ENCODE peak calls at places on chromosomes 6 and 20, in six cellular contexts. D, U, W, H, T and G are unnamed samples.

GRCh38 chr20:9028419-9028818 is 40.5 kb upstream of the PLCB4 start:
- DNase-seq in D (no peak), U (no peak), W (no peak), H (no peak), T (no peak), G (no peak)

GRCh38 chr6:108168501-108168979 is 2.7 kb downstream of the NR2E1 start:
- DNase-seq in D (no peak), U (peak; percentile 71), W (no peak), H (no peak), T (peak; percentile 38), G (no peak)

GRCh38 chr20:44017211-44017610 is 102.6 kb downstream of the TOX2 start:
- DNase-seq in D (no peak), U (no peak), W (no peak), H (no peak), T (no peak), G (no peak)

GRCh38 chr6:83908813-83909212 is 49.3 kb downstream of the CYB5R4 start:
- DNase-seq in D (no peak), U (no peak), W (no peak), H (no peak), T (peak; percentile 80), G (no peak)

GRCh38 chr6:41187924-41188886 is 12.7 kb downstream of the TREML2 start:
- DNase-seq in D (no peak), U (no peak), W (no peak), H (no peak), T (no peak), G (no peak)

GRCh38 chr6:162200945-162201692 is 526.4 kb downstream of the PRKN start:
- DNase-seq in D (no peak), U (no peak), W (no peak), H (no peak), T (no peak), G (no peak)

GRCh38 chr6:76701610-76702009 is 629.1 kb upstream of the IMPG1 start:
- DNase-seq in D (no peak), U (no peak), W (no peak), H (no peak), T (no peak), G (no peak)

GRCh38 chr6:225907-226306 is 66.4 kb upstream of the DUSP22 start:
- DNase-seq in D (no peak), U (no peak), W (no peak), H (no peak), T (no peak), G (no peak)

GRCh38 chr6:6950373-6951145 is 157.2 kb upstream of the RREB1 start:
- DNase-seq in D (no peak), U (no peak), W (no peak), H (no peak), T (no peak), G (no peak)

GRCh38 chr20:11260611-11261010 is 586.8 kb upstream of the JAG1 start:
- DNase-seq in D (no peak), U (no peak), W (no peak), H (no peak), T (peak; percentile 92), G (no peak)

GRCh38 chr6:119034827-119035458 is 43.5 kb downstream of the FAM184A start:
- DNase-seq in D (no peak), U (no peak), W (no peak), H (no peak), T (no peak), G (no peak)

GRCh38 chr6:22153384-22154158 is 143.3 kb downstream of the PRL start:
- DNase-seq in D (peak; percentile 19), U (peak; percentile 27), W (no peak), H (no peak), T (no peak), G (no peak)

GRCh38 chr6:96116674-96117073 is 100.9 kb downstream of the FUT9 start:
- DNase-seq in D (peak; percentile 17), U (no peak), W (no peak), H (no peak), T (no peak), G (no peak)

GRCh38 chr6:54138795-54139194 is 27.6 kb downstream of the MLIP start:
- DNase-seq in D (no peak), U (no peak), W (no peak), H (no peak), T (no peak), G (no peak)

GRCh38 chr6:81606965-81607381 is 145.5 kb downstream of the TENT5A start:
- DNase-seq in D (no peak), U (no peak), W (peak; percentile 62), H (no peak), T (peak; percentile 84), G (no peak)

GRCh38 chr6:35892482-35892881 is 28.4 kb downstream of the SRPK1 start:
- DNase-seq in D (no peak), U (no peak), W (no peak), H (no peak), T (no peak), G (no peak)

GRCh38 chr20:49490689-49491088 is 8.2 kb upstream of the KCNB1 start:
- DNase-seq in D (no peak), U (no peak), W (no peak), H (no peak), T (no peak), G (no peak)